ENCODE peak calls at places on chromosomes 2 and 18, in five cellular contexts. I is heart right ventricle, J is body of pancreas, L is astrocyte of the spinal cord, Q is mammary epithelial cell. U is an unnamed sample.

GRCh38 chr18:74082476-74083070 is 65.1 kb downstream of the FBXO15 start:
- DNase-seq in J (peak), Q (peak), L (peak), I (peak), U (no peak)

GRCh38 chr2:233462202-233462785 is 104.3 kb downstream of the USP40 start:
- DNase-seq in Q (no peak), I (no peak), J (peak), L (no peak), U (no peak)

GRCh38 chr2:159797468-159798375 is at the start of gene CD302:
- DNase-seq in L (peak), Q (peak), I (peak), J (peak), U (no peak)

GRCh38 chr2:61887684-61888303 is 662 bp downstream of the CCT4 start:
- DNase-seq in L (peak), Q (peak), I (no peak), J (no peak), U (no peak)

GRCh38 chr2:72924353-72925240 is 7.3 kb downstream of the EMX1 start:
- DNase-seq in L (no peak), J (peak), Q (no peak), I (no peak), U (no peak)

GRCh38 chr18:7870855-7871254 is 303.7 kb downstream of the PTPRM start:
- DNase-seq in J (no peak), Q (peak), I (no peak), L (peak), U (no peak)

GRCh38 chr2:118221952-118222594 is 133.8 kb downstream of the INSIG2 start:
- DNase-seq in Q (peak), J (peak), I (peak), L (peak), U (peak)

GRCh38 chr2:72886505-72887031 is 640 bp upstream of the SPR start:
- DNase-seq in Q (no peak), J (no peak), L (no peak), I (no peak), U (no peak)

GRCh38 chr2:135121016-135121657 is 69.0 kb downstream of the RAB3GAP1 start:
- DNase-seq in I (no peak), Q (no peak), L (no peak), J (no peak), U (no peak)

GRCh38 chr2:148524519-148524919 is 120.0 kb upstream of the EPC2 start:
- DNase-seq in I (no peak), L (no peak), Q (no peak), J (no peak), U (no peak)

GRCh38 chr2:121234791-121235190 is 50.2 kb downstream of the TFCP2L1 start:
- DNase-seq in I (no peak), J (no peak), Q (no peak), L (no peak), U (no peak)

GRCh38 chr2:158912122-158912521 is 56.3 kb upstream of the TANC1 start:
- DNase-seq in Q (no peak), L (no peak), I (no peak), J (no peak), U (no peak)

GRCh38 chr2:198113316-198113715 is 308.9 kb downstream of the PLCL1 start:
- DNase-seq in Q (no peak), I (peak), J (no peak), L (no peak), U (no peak)

GRCh38 chr2:170817999-170818293 is 1.3 kb downstream of the GAD1 start:
- DNase-seq in Q (no peak), I (no peak), J (no peak), L (no peak), U (no peak)

GRCh38 chr2:85420743-85421705 is 2.5 kb downstream of the SH2D6 start:
- DNase-seq in J (peak), I (peak), L (peak), Q (no peak), U (peak)

GRCh38 chr18:47448956-47449355 is 197.5 kb upstream of the SKOR2 start:
- DNase-seq in I (no peak), J (no peak), L (no peak), Q (no peak), U (no peak)

GRCh38 chr2:3630631-3631030 is 27.4 kb upstream of the ALLC start:
- DNase-seq in L (no peak), J (no peak), Q (no peak), I (peak), U (no peak)

GRCh38 chr2:62198237-62198633 is 2.3 kb downstream of the B3GNT2 start:
- DNase-seq in I (no peak), Q (no peak), J (no peak), L (no peak), U (no peak)

GRCh38 chr2:235639387-235639786 is 145.5 kb downstream of the AGAP1 start:
- DNase-seq in I (peak), J (peak), L (peak), Q (peak), U (no peak)

GRCh38 chr2:220533485-220533884 is 906.1 kb downstream of the SLC4A3 start:
- DNase-seq in L (no peak), J (no peak), I (no peak), Q (peak), U (no peak)

GRCh38 chr2:142180820-142181533 is 50.2 kb upstream of the LRP1B start:
- DNase-seq in J (peak), Q (peak), L (no peak), I (no peak), U (peak)

GRCh38 chr18:26005950-26006349 is 84.5 kb downstream of the SS18 start:
- DNase-seq in Q (no peak), I (no peak), J (no peak), L (no peak), U (no peak)

GRCh38 chr2:186348200-186348599 is 137.9 kb upstream of the ZC3H15 start:
- DNase-seq in L (no peak), I (no peak), Q (peak), J (no peak), U (no peak)

GRCh38 chr2:64944484-64944883 is 44.7 kb upstream of the SLC1A4 start:
- DNase-seq in I (no peak), L (no peak), J (no peak), Q (no peak), U (no peak)

GRCh38 chr2:177547122-177547521 is 154.5 kb downstream of the AGPS start:
- DNase-seq in I (no peak), Q (no peak), J (no peak), L (no peak), U (no peak)

GRCh38 chr2:86042256-86043168 is 63.2 kb downstream of the POLR1A start:
- DNase-seq in I (no peak), Q (no peak), L (no peak), J (no peak), U (no peak)

GRCh38 chr18:77210249-77210648 is 39.4 kb upstream of the GALR1 start:
- DNase-seq in I (no peak), L (no peak), J (no peak), Q (no peak), U (no peak)

GRCh38 chr2:39779926-39780325 is 868 bp upstream of the THUMPD2 start:
- DNase-seq in Q (no peak), I (no peak), J (no peak), L (no peak), U (no peak)
- H3K4me3 ChIP-seq in Q (no peak), I (peak), J (no peak), L (no peak), U (no peak)

DNA sequence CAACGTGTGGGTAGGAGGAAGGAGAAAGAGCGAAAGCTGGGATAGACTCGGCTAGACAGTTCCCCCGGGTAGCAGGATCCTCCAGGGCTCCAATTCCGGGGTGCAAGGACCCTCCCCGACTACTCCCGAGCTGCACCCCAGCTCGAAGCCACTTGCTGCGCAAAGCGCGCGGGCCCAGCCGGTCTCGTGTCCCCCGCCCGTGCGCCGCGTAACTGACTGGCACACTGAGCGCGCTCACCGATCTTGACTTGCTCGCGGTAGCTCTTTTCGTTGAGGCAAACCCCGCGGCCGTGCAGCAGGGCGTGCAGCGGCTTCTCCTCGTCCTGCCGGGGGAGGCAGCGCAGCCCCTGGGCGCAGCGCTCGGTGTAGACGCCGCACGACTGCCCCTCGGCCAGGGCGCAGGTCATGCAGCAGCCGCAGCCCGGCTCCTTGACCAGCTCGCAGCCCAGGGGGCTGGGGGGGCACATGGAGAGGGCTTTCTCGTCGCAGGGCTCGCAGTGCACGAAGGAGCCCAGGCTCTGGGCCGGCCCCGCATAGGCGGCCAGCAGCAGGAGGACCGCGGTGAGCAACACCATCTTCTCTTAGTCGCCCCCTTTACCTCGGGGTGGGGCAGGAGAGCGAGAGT is 1.0 kb downstream of the IGFBP5 start:
- DNase-seq in L (peak), I (no peak), Q (peak), J (peak), U (peak)
- H3K4me3 ChIP-seq in L (peak), I (peak), Q (peak), J (no peak), U (peak)

GRCh38 chr2:218607436-218608115 is at the start of gene PLCD4:
- DNase-seq in I (peak), Q (peak), L (peak), J (no peak), U (peak)
- H3K4me3 ChIP-seq in I (no peak), Q (peak), L (peak), J (no peak), U (no peak)

GRCh38 chr2:109209412-109209811 is 80.4 kb downstream of the SH3RF3 start:
- DNase-seq in J (no peak), L (peak), Q (peak), I (no peak), U (no peak)
- H3K4me3 ChIP-seq in J (no peak), L (no peak), Q (no peak), I (no peak), U (no peak)

GRCh38 chr2:58308435-58308834 is 67.3 kb upstream of the FANCL start:
- DNase-seq in J (no peak), L (no peak), Q (no peak), I (no peak), U (no peak)
- H3K4me3 ChIP-seq in J (no peak), L (no peak), Q (no peak), I (no peak), U (no peak)

GRCh38 chr18:52254367-52254766 is 85.6 kb upstream of the DCC start:
- DNase-seq in L (no peak), J (no peak), I (no peak), Q (peak), U (no peak)
- H3K4me3 ChIP-seq in L (no peak), J (no peak), I (no peak), Q (no peak), U (no peak)

GRCh38 chr2:203582468-203582867 is 47.4 kb upstream of the RAPH1 start:
- DNase-seq in Q (no peak), J (no peak), I (peak), L (peak), U (no peak)

GRCh38 chr2:203584784-203585183 is 49.7 kb upstream of the RAPH1 start:
- DNase-seq in Q (no peak), J (no peak), L (no peak), I (no peak), U (no peak)

GRCh38 chr2:203583084-203583695 is 48.1 kb upstream of the RAPH1 start:
- DNase-seq in Q (peak), I (no peak), J (no peak), L (no peak), U (no peak)

GRCh38 chr2:203585541-203585940 is 50.4 kb upstream of the RAPH1 start:
- DNase-seq in I (no peak), L (no peak), Q (no peak), J (no peak), U (no peak)

DNA sequence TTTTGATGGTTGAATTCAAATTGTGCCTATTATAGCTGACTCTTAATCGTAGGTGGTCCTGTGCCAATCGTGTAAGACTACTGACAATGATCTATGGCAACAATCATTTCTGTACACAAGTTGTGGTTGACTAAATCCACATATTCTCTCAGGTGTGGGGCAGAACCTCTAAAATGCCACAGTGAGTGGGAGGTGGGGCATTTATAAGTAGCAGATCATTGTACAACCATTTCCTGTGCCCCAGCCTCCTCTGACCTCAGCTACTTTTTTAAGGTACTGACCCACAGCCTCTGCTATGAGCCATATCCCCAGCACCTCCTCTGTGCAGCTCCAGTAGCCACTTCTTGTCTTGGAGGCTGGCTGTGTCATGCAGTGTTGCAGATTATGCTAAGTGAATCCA is 48.6 kb upstream of the RAPH1 start:
- DNase-seq in J (no peak), I (peak), Q (peak), L (peak), U (no peak)
- H3K4me3 ChIP-seq in J (no peak), I (no peak), Q (no peak), L (no peak), U (no peak)

GRCh38 chr2:166152064-166152463 is 24.2 kb upstream of the SCN1A start:
- DNase-seq in L (no peak), I (no peak), J (no peak), Q (no peak), U (no peak)

GRCh38 chr2:166156985-166157490 is 29.2 kb upstream of the SCN1A start:
- DNase-seq in J (no peak), L (no peak), I (no peak), Q (no peak), U (no peak)

GRCh38 chr2:166158546-166158945 is 30.7 kb upstream of the SCN1A start:
- DNase-seq in J (no peak), Q (no peak), I (no peak), L (no peak), U (no peak)

GRCh38 chr2:166154685-166155091 is 26.9 kb upstream of the SCN1A start:
- DNase-seq in L (no peak), J (no peak), Q (no peak), I (no peak), U (no peak)

GRCh38 chr2:166157578-166157977 is 29.8 kb upstream of the SCN1A start:
- DNase-seq in L (no peak), Q (no peak), J (no peak), I (no peak), U (no peak)
- H3K4me3 ChIP-seq in L (no peak), Q (no peak), J (no peak), I (no peak), U (no peak)

GRCh38 chr2:241616168-241617125 is 20.5 kb downstream of the THAP4 start:
- DNase-seq in J (peak), Q (no peak), L (no peak), I (no peak), U (no peak)
- H3K4me3 ChIP-seq in J (no peak), Q (no peak), L (no peak), I (peak), U (no peak)